ENCODE peak calls at places on chromosomes 3 and 15, in six cellular contexts. F, M, B, J, G and T are unnamed samples.

GRCh38 chr3:115503386-115503785 is 119.9 kb upstream of the GAP43 start:
- DNase-seq in F (no peak), M (no peak), B (no peak), J (no peak), G (no peak), T (no peak)

GRCh38 chr3:11953350-11953749 is 50.8 kb upstream of the SYN2 start:
- DNase-seq in F (no peak), M (no peak), B (no peak), J (no peak), G (no peak), T (no peak)

GRCh38 chr3:126407412-126408044 is 12.8 kb downstream of the CFAP100 start:
- DNase-seq in F (no peak), M (no peak), B (no peak), J (peak; percentile 10), G (no peak), T (no peak)

GRCh38 chr3:144129536-144130214 is 158.1 kb downstream of the DIPK2A start:
- DNase-seq in F (no peak), M (no peak), B (no peak), J (no peak), G (no peak), T (no peak)

GRCh38 chr15:91897585-91898372 is 44.3 kb downstream of the SLCO3A1 start:
- DNase-seq in F (no peak), M (no peak), B (no peak), J (no peak), G (no peak), T (no peak)

GRCh38 chr3:23994247-23994574 is 49.1 kb downstream of the NR1D2 start:
- DNase-seq in F (no peak), M (no peak), B (no peak), J (no peak), G (no peak), T (no peak)

GRCh38 chr3:42247576-42248027 is 18.4 kb downstream of the CCK start:
- DNase-seq in F (no peak), M (no peak), B (peak; percentile 61), J (no peak), G (peak; percentile 55), T (peak; percentile 65)

GRCh38 chr15:51775967-51776816 is 24.8 kb downstream of the TMOD2 start:
- DNase-seq in F (peak; percentile 56), M (no peak), B (peak; percentile 16), J (no peak), G (peak; percentile 49), T (peak; percentile 50)

GRCh38 chr3:159210336-159210735 is 408.5 kb downstream of the MFSD1 start:
- DNase-seq in F (no peak), M (no peak), B (no peak), J (no peak), G (no peak), T (no peak)

GRCh38 chr3:38107911-38108648 is 28.8 kb downstream of the ACAA1 start:
- DNase-seq in F (no peak), M (no peak), B (no peak), J (no peak), G (no peak), T (no peak)

GRCh38 chr15:38650936-38651327 is 86.3 kb upstream of the RASGRP1 start:
- DNase-seq in F (no peak), M (no peak), B (no peak), J (no peak), G (no peak), T (no peak)

GRCh38 chr15:92391640-92392039 is 2.0 kb upstream of the ST8SIA2 start:
- DNase-seq in F (no peak), M (no peak), B (peak; percentile 32), J (no peak), G (peak; percentile 29), T (peak; percentile 33)

GRCh38 chr3:29887450-29887849 is 606.6 kb downstream of the RBMS3 start:
- DNase-seq in F (no peak), M (no peak), B (peak; percentile 61), J (no peak), G (no peak), T (no peak)